ENCODE peak calls at places on chromosomes 6 and 20, in five cellular contexts. One of them, this sample, is unnamed.
A peak's percentile ranks its signal among the peaks of the same experiment; 100 is the strongest.

GRCh38 chr6:52089758-52090348 is 2.4 kb upstream of the PKHD1 start:
- DNase-seq in K562: no peak
- DNase-seq in IMR-90: no peak
- DNase-seq in H1: no peak
- DNase-seq in HepG2: no peak
- DNase-seq in this sample: no peak

GRCh38 chr20:36465109-36466080 is 75.9 kb upstream of the MYL9 start:
- DNase-seq in K562: peak; percentile 88
- DNase-seq in IMR-90: peak; percentile 88
- DNase-seq in H1: no peak
- DNase-seq in HepG2: peak; percentile 66
- DNase-seq in this sample: peak; percentile 91

GRCh38 chr20:25252226-25252625 is 4.3 kb downstream of the PYGB start:
- DNase-seq in K562: no peak
- DNase-seq in IMR-90: no peak
- DNase-seq in H1: peak; percentile 37
- DNase-seq in HepG2: no peak
- DNase-seq in this sample: no peak

GRCh38 chr6:150953860-150954259 is 88.4 kb downstream of the MTHFD1L start:
- DNase-seq in K562: no peak
- DNase-seq in IMR-90: peak; percentile 22
- DNase-seq in H1: no peak
- DNase-seq in HepG2: no peak
- DNase-seq in this sample: no peak

GRCh38 chr6:144158133-144158532 is 7.8 kb downstream of the STX11 start:
- DNase-seq in K562: no peak
- DNase-seq in IMR-90: peak; percentile 88
- DNase-seq in H1: no peak
- DNase-seq in HepG2: no peak
- DNase-seq in this sample: no peak

GRCh38 chr20:3390759-3391500 is 16.5 kb downstream of the DNAAF9 start:
- DNase-seq in K562: no peak
- DNase-seq in IMR-90: no peak
- DNase-seq in H1: no peak
- DNase-seq in HepG2: no peak
- DNase-seq in this sample: no peak

GRCh38 chr6:35731736-35732532 is 4.9 kb upstream of the ARMC12 start:
- DNase-seq in K562: peak; percentile 97
- DNase-seq in IMR-90: peak; percentile 83
- DNase-seq in H1: peak; percentile 95
- DNase-seq in HepG2: peak; percentile 96
- DNase-seq in this sample: peak; percentile 83

GRCh38 chr6:30844118-30844535 is 40.2 kb upstream of the DDR1 start:
- DNase-seq in K562: no peak
- DNase-seq in IMR-90: peak; percentile 53
- DNase-seq in H1: no peak
- DNase-seq in HepG2: peak; percentile 40
- DNase-seq in this sample: peak; percentile 33

GRCh38 chr6:137112067-137112355 is 61.4 kb downstream of the IL22RA2 start:
- DNase-seq in K562: no peak
- DNase-seq in IMR-90: peak; percentile 36
- DNase-seq in H1: no peak
- DNase-seq in HepG2: no peak
- DNase-seq in this sample: no peak

GRCh38 chr20:49157146-49157545 is 31.0 kb downstream of the STAU1 start:
- DNase-seq in K562: no peak
- DNase-seq in IMR-90: no peak
- DNase-seq in H1: no peak
- DNase-seq in HepG2: no peak
- DNase-seq in this sample: no peak

GRCh38 chr6:148203970-148204369 is 138.7 kb upstream of the SASH1 start:
- DNase-seq in K562: peak; percentile 8
- DNase-seq in IMR-90: peak; percentile 90
- DNase-seq in H1: no peak
- DNase-seq in HepG2: no peak
- DNase-seq in this sample: no peak

GRCh38 chr20:33839591-33839990 is 28.4 kb downstream of the CHMP4B start:
- DNase-seq in K562: peak; percentile 20
- DNase-seq in IMR-90: no peak
- DNase-seq in H1: no peak
- DNase-seq in HepG2: no peak
- DNase-seq in this sample: no peak

GRCh38 chr20:20812141-20812540 is 99.7 kb upstream of the RALGAPA2 start:
- DNase-seq in K562: no peak
- DNase-seq in IMR-90: no peak
- DNase-seq in H1: no peak
- DNase-seq in HepG2: no peak
- DNase-seq in this sample: no peak

GRCh38 chr20:32070282-32070681 is 18.2 kb downstream of the HCK start:
- DNase-seq in K562: no peak
- DNase-seq in IMR-90: no peak
- DNase-seq in H1: no peak
- DNase-seq in HepG2: no peak
- DNase-seq in this sample: no peak

GRCh38 chr6:4172368-4172767 is 37.0 kb upstream of the ECI2 start:
- DNase-seq in K562: no peak
- DNase-seq in IMR-90: no peak
- DNase-seq in H1: no peak
- DNase-seq in HepG2: no peak
- DNase-seq in this sample: no peak
- H3K4me2 ChIP-seq in K562: no peak overlapping the region
- H3K4me2 ChIP-seq in IMR-90: no peak overlapping the region
- H3K4me2 ChIP-seq in H1: no peak overlapping the region
- H3K4me2 ChIP-seq in HepG2: no peak overlapping the region
- H3K4me2 ChIP-seq in this sample: no peak overlapping the region

GRCh38 chr6:34275128-34275804 is 26.5 kb upstream of the SMIM29 start:
- DNase-seq in K562: peak; percentile 34
- DNase-seq in IMR-90: no peak
- DNase-seq in H1: no peak
- DNase-seq in HepG2: no peak
- DNase-seq in this sample: no peak

GRCh38 chr6:34272022-34272926 is 23.5 kb upstream of the SMIM29 start:
- DNase-seq in K562: peak; percentile 37
- DNase-seq in IMR-90: no peak
- DNase-seq in H1: peak; percentile 53
- DNase-seq in HepG2: peak; percentile 31
- DNase-seq in this sample: peak; percentile 28

GRCh38 chr6:34274129-34274528 is 25.3 kb upstream of the SMIM29 start:
- DNase-seq in K562: peak; percentile 45
- DNase-seq in IMR-90: no peak
- DNase-seq in H1: no peak
- DNase-seq in HepG2: peak; percentile 36
- DNase-seq in this sample: no peak

GRCh38 chr6:34276191-34276590 is 27.4 kb upstream of the SMIM29 start:
- DNase-seq in K562: peak; percentile 46
- DNase-seq in IMR-90: no peak
- DNase-seq in H1: no peak
- DNase-seq in HepG2: no peak
- DNase-seq in this sample: no peak

DNA sequence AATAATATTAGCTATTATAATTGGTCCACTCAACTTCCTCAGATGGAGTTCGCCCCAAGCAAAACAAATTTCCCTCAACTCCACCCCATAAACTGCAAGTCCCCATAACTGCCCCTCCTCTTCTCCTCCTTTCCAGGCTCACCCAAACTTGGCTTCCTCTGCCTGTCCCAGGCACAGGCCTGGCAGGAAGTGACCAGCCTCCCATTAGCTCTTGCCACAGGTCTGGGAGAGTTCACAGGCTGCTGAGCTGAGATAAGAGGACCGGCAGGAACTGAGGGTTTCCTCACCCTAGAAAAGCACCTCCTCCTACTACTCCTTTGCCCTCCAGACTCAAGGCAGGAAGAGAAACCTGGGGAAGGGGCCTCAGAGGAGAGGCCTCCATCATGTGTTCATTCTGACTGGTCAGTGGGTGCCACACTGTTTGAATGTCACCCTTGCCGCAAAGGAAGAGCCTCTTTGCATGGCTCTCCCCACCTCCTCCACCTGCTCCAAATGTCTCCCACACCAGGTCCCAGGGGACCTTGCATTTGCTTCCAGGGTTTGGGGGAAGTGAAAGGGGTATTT is 24.5 kb upstream of the SMIM29 start:
- DNase-seq in K562: peak; percentile 99
- DNase-seq in IMR-90: peak; percentile 26
- DNase-seq in H1: no peak
- DNase-seq in HepG2: peak; percentile 46
- DNase-seq in this sample: no peak
- TF ChIP-seq MAFK in K562: peak; percentile 31
- TF ChIP-seq MAFK in IMR-90: no peak
- TF ChIP-seq MAFK in H1: no peak
- TF ChIP-seq MAFK in HepG2: no peak
- TF ChIP-seq MAFK in this sample: no peak

DNA sequence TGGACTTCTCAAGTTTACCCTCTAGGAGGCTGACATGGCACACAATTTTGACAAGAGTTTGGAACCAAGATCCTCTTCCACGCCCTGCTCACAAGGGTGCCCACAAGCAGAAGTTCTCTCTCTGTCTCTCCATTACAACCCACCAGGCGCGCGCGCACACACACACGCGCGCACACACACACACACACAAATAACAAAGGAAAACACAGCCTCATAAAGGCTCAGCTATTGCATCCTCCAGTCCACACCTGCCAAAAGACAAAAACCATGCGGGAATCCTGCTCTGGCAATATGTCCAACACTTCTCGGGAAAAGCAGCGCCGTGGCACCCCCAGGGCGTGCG is 870 bp downstream of the PAK5 start:
- DNase-seq in K562: no peak
- DNase-seq in IMR-90: no peak
- DNase-seq in H1: no peak
- DNase-seq in HepG2: no peak
- DNase-seq in this sample: peak; percentile 10
- H3K4me3 ChIP-seq in K562: no peak overlapping the region
- H3K4me3 ChIP-seq in IMR-90: no peak overlapping the region
- H3K4me3 ChIP-seq in H1: peak overlapping the region; percentile 80
- H3K4me3 ChIP-seq in HepG2: no peak overlapping the region
- H3K4me3 ChIP-seq in this sample: peak overlapping the region; percentile 41

GRCh38 chr6:166344240-166344639 is 1.9 kb upstream of the SFT2D1 start:
- DNase-seq in K562: no peak
- DNase-seq in IMR-90: no peak
- DNase-seq in H1: no peak
- DNase-seq in HepG2: no peak
- DNase-seq in this sample: no peak
- H3K4me2 ChIP-seq in K562: no peak overlapping the region
- H3K4me2 ChIP-seq in IMR-90: no peak overlapping the region
- H3K4me2 ChIP-seq in H1: no peak overlapping the region
- H3K4me2 ChIP-seq in HepG2: no peak overlapping the region
- H3K4me2 ChIP-seq in this sample: no peak overlapping the region

GRCh38 chr20:47821481-47822100 is 36.3 kb upstream of the SULF2 start:
- DNase-seq in K562: no peak
- DNase-seq in IMR-90: no peak
- DNase-seq in H1: no peak
- DNase-seq in HepG2: no peak
- DNase-seq in this sample: peak; percentile 18
- TF ChIP-seq MAFK in K562: no peak
- TF ChIP-seq MAFK in IMR-90: no peak
- TF ChIP-seq MAFK in H1: no peak
- TF ChIP-seq MAFK in HepG2: no peak
- TF ChIP-seq MAFK in this sample: no peak

DNA sequence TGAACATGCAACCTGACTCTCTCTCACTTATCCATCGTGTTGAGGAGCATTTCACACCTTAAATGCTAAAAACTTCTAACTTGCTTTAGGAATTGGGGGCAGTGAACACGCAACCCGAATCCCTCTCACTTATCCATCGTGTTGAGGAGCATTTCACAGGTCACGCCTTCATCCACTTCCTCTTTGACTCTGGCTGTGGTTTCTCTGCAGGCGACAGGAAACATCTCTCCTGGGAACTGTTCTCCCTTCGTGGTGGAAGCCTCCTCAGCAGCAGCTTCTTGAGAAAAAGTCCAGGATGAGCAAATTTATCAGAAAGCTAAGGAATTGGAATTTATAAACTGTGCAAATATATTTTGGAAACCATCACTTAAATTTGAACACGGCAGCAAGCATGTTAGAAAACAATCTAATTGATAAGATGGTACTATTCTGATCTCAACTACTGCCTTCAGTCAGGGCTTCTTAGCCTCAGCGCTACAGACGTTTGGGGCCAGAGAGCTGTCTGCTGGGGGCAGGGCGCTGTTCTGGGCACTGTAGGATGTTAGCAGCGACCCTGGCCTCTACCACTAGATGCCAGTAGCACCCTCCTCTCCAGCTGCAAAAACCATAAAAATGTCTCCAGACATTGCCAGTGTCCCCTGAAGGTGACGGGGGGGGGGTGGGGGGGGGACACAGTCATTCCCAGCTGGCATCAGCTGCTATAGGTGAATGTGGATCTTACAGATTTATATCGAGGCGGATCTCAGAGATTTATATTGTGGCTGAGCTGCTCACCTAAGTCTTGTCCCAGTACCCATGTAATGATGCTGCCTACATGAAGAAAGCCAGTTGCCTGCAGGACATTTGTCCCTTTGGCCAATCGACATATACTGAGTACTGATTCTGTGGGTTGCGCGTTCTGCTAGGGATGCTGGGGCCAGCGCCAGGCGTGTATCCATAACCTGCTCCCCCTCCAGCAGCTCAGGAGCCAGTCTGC is 26.2 kb downstream of the CTCFL start:
- DNase-seq in K562: no peak
- DNase-seq in IMR-90: peak; percentile 7
- DNase-seq in H1: no peak
- DNase-seq in HepG2: no peak
- DNase-seq in this sample: no peak
- H3K4me3 ChIP-seq in K562: no peak overlapping the region
- H3K4me3 ChIP-seq in IMR-90: no peak overlapping the region
- H3K4me3 ChIP-seq in H1: no peak overlapping the region
- H3K4me3 ChIP-seq in HepG2: no peak overlapping the region
- H3K4me3 ChIP-seq in this sample: no peak overlapping the region